ENCODE peak calls at places on chromosomes 12 and 14, in seven cellular contexts. A, X, T, W, Q, M and J are unnamed samples.

GRCh38 chr14:26841920-26842741 is 244.3 kb upstream of the NOVA1 start:
- DNase-seq in M (peak; percentile 45), W (no peak), A (no peak), Q (peak; percentile 88), T (peak; percentile 99), X (peak; percentile 85), J (no peak)

GRCh38 chr12:115155665-115156645 is 472.0 kb upstream of the TBX3 start:
- DNase-seq in T (peak; percentile 98), W (no peak), Q (peak; percentile 99), M (no peak), X (no peak), A (no peak), J (no peak)

GRCh38 chr14:82067221-82067620 is 533.6 kb upstream of the SEL1L start:
- DNase-seq in X (no peak), T (no peak), M (no peak), A (no peak), W (no peak), Q (no peak), J (no peak)

GRCh38 chr12:47725091-47725772 is at the start of gene ENDOU:
- DNase-seq in X (no peak), T (no peak), M (no peak), A (no peak), Q (no peak), W (no peak), J (no peak)

GRCh38 chr14:75259510-75259855 is 19.1 kb upstream of the FOS start:
- DNase-seq in A (no peak), W (no peak), Q (no peak), X (no peak), M (no peak), T (peak; percentile 62), J (no peak)

GRCh38 chr14:69632154-69632553 is 20.8 kb downstream of the SUSD6 start:
- DNase-seq in X (no peak), Q (no peak), M (no peak), W (no peak), T (no peak), A (no peak), J (no peak)

GRCh38 chr12:70692681-70693288 is 55.6 kb upstream of the PTPRB start:
- DNase-seq in X (no peak), W (no peak), T (peak; percentile 44), Q (no peak), M (no peak), A (no peak), J (no peak)

GRCh38 chr14:97846156-97846555 is 1049.0 kb downstream of the VRK1 start:
- DNase-seq in M (no peak), T (no peak), Q (no peak), W (no peak), X (no peak), A (no peak), J (no peak)

GRCh38 chr12:74490390-74491064 is 47.1 kb upstream of the ATXN7L3B start:
- DNase-seq in W (no peak), X (no peak), T (no peak), M (no peak), Q (no peak), A (no peak), J (no peak)

GRCh38 chr14:50675597-50675996 is 7.5 kb upstream of the SAV1 start:
- DNase-seq in M (no peak), Q (no peak), A (no peak), W (no peak), T (peak; percentile 54), X (no peak), J (no peak)

GRCh38 chr14:26427059-26427458 is 170.8 kb downstream of the NOVA1 start:
- DNase-seq in Q (no peak), X (no peak), A (no peak), W (no peak), T (peak; percentile 5), M (no peak), J (no peak)

GRCh38 chr12:54759751-54760150 is 94.6 kb upstream of the MUCL1 start:
- DNase-seq in Q (no peak), A (no peak), M (no peak), W (no peak), T (peak; percentile 11), X (no peak), J (no peak)

GRCh38 chr14:100693877-100694578 is 32.7 kb upstream of the DLK1 start:
- DNase-seq in T (no peak), Q (no peak), W (no peak), A (no peak), M (no peak), X (no peak), J (no peak)

GRCh38 chr12:106985479-106985878 is 1.5 kb downstream of the MTERF2 start:
- DNase-seq in W (no peak), Q (no peak), A (no peak), T (no peak), X (no peak), M (no peak), J (no peak)

GRCh38 chr12:88503344-88503743 is 76.9 kb downstream of the KITLG start:
- DNase-seq in Q (no peak), W (no peak), M (no peak), A (no peak), T (peak; percentile 78), X (no peak), J (no peak)

GRCh38 chr12:60501124-60501729 is 905.4 kb downstream of the SLC16A7 start:
- DNase-seq in T (peak; percentile 1), X (no peak), M (no peak), W (no peak), A (no peak), Q (no peak), J (no peak)

GRCh38 chr12:52606581-52607241 is 5.4 kb upstream of the KRT72 start:
- DNase-seq in Q (no peak), X (no peak), A (no peak), T (no peak), M (no peak), W (no peak), J (no peak)

GRCh38 chr12:116135209-116135930 is 142.1 kb downstream of the MED13L start:
- DNase-seq in X (no peak), Q (no peak), T (peak; percentile 52), M (no peak), A (no peak), W (no peak), J (no peak)

GRCh38 chr12:132690112-132690511 is 2.7 kb downstream of the PXMP2 start:
- DNase-seq in T (no peak), W (no peak), A (no peak), X (no peak), Q (no peak), M (no peak), J (no peak)

GRCh38 chr14:61264699-61265098 is 16.4 kb downstream of the TMEM30B start:
- DNase-seq in W (no peak), M (no peak), X (no peak), A (no peak), Q (no peak), T (no peak), J (no peak)

GRCh38 chr14:101508196-101508947 is 52.9 kb upstream of the DIO3 start:
- DNase-seq in Q (no peak), T (no peak), W (no peak), X (peak; percentile 10), M (no peak), A (no peak), J (no peak)

DNA sequence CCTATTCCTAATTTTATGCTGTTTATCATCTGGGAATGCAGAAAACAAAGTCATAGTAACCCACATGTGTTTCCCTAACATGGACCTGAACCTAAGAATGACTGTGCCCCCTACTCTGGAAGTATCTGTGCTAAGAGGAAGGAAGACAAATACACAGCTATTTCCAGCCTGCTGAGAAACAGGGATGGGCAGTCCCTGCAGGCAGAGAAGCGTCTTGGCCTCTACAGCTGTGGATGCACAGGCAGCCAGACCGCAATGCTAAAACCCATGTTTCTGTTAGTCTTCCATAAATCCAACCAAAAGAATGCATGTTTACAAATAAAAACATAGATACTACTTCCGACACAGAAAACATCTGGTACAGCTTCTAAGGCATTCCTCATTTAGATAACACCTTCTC is 56.1 kb downstream of the DUSP16 start:
- DNase-seq in W (no peak), A (no peak), Q (peak; percentile 49), M (no peak), X (no peak), T (peak; percentile 83), J (no peak)
- H3K4me3 ChIP-seq in W (peak overlapping the region; percentile 85), A (no peak overlapping the region), Q (peak overlapping the region; percentile 20), M (no peak overlapping the region), X (peak overlapping the region; percentile 25), T (peak overlapping the region; percentile 48), J (no peak overlapping the region)

GRCh38 chr12:4030938-4031702 is 157.9 kb upstream of the PARP11 start:
- DNase-seq in M (peak; percentile 90), W (peak; percentile 70), A (peak; percentile 74), Q (peak; percentile 93), T (peak; percentile 98), X (peak; percentile 93), J (peak; percentile 95)
- H3K4me3 ChIP-seq in M (peak overlapping the region; percentile 24), W (peak overlapping the region; percentile 54), A (peak overlapping the region; percentile 40), Q (peak overlapping the region; percentile 46), T (peak overlapping the region; percentile 53), X (peak overlapping the region; percentile 42), J (no peak overlapping the region)

GRCh38 chr12:6368906-6369525 is 6.3 kb downstream of the SCNN1A start:
- DNase-seq in Q (no peak), A (no peak), W (no peak), X (no peak), M (peak; percentile 35), T (no peak), J (peak; percentile 36)

GRCh38 chr12:6370994-6371754 is 4.2 kb downstream of the SCNN1A start:
- DNase-seq in M (peak; percentile 88), A (no peak), T (no peak), Q (no peak), X (peak; percentile 75), W (no peak), J (peak; percentile 34)

GRCh38 chr12:6369916-6370575 is 5.3 kb downstream of the SCNN1A start:
- DNase-seq in T (no peak), W (no peak), M (no peak), X (no peak), Q (no peak), A (no peak), J (peak; percentile 23)

GRCh38 chr12:6372403-6373003 is 2.9 kb downstream of the SCNN1A start:
- DNase-seq in X (no peak), T (peak; percentile 88), A (no peak), M (no peak), Q (peak; percentile 77), W (no peak), J (peak; percentile 61)

GRCh38 chr12:6370576-6370935 is 4.8 kb downstream of the SCNN1A start:
- DNase-seq in X (no peak), A (no peak), M (no peak), Q (no peak), W (no peak), T (no peak), J (no peak)
- H3K4me3 ChIP-seq in X (no peak overlapping the region), A (no peak overlapping the region), M (peak overlapping the region; percentile 3), Q (no peak overlapping the region), W (no peak overlapping the region), T (no peak overlapping the region), J (no peak overlapping the region)

GRCh38 chr14:58812050-58812690 is 174.4 kb downstream of the DACT1 start:
- DNase-seq in A (no peak), M (no peak), X (no peak), W (no peak), Q (no peak), T (no peak), J (no peak)

GRCh38 chr14:58805605-58806358 is 168.0 kb downstream of the DACT1 start:
- DNase-seq in W (no peak), Q (no peak), X (no peak), A (no peak), T (no peak), M (peak; percentile 37), J (no peak)

GRCh38 chr14:58807271-58807670 is 169.5 kb downstream of the DACT1 start:
- DNase-seq in A (no peak), Q (no peak), X (no peak), T (peak; percentile 22), W (no peak), M (no peak), J (no peak)

GRCh38 chr14:58808828-58809227 is 171.1 kb downstream of the DACT1 start:
- DNase-seq in W (no peak), A (no peak), Q (no peak), T (peak; percentile 72), X (no peak), M (peak; percentile 31), J (no peak)

GRCh38 chr14:58809520-58809919 is 171.8 kb downstream of the DACT1 start:
- DNase-seq in M (no peak), A (no peak), X (no peak), W (no peak), T (no peak), Q (no peak), J (no peak)
- H3K4me3 ChIP-seq in M (no peak overlapping the region), A (no peak overlapping the region), X (no peak overlapping the region), W (no peak overlapping the region), T (no peak overlapping the region), Q (no peak overlapping the region), J (no peak overlapping the region)